ENCODE peak calls at places on chromosomes 1 and 21, in nine cellular contexts. B, E, Q, V, G, M, P, F and U are unnamed samples.
A peak's percentile ranks its signal among the peaks of the same experiment; 100 is the strongest.

GRCh38 chr1:77063118-77063517 is 156.1 kb downstream of the PIGK start:
- DNase-seq in Q (no peak), G (no peak), F (no peak), P (no peak), V (no peak), M (no peak), B (no peak), E (no peak), U (peak; percentile 20)

GRCh38 chr1:21795075-21795474 is 12.1 kb upstream of the USP48 start:
- DNase-seq in M (no peak), G (no peak), V (no peak), B (no peak), P (no peak), Q (no peak), F (no peak), E (no peak), U (no peak)

GRCh38 chr1:202203238-202204039 is 9.8 kb downstream of the LGR6 start:
- DNase-seq in Q (no peak), G (no peak), B (no peak), E (no peak), P (no peak), F (no peak), V (no peak), M (no peak), U (no peak)

GRCh38 chr1:210584439-210585113 is 255.9 kb downstream of the HHAT start:
- DNase-seq in V (peak; percentile 87), E (peak; percentile 90), G (peak; percentile 37), F (peak; percentile 93), M (peak; percentile 54), B (peak; percentile 76), Q (peak; percentile 30), P (peak; percentile 85), U (peak; percentile 88)

GRCh38 chr1:2962061-2962460 is 59.2 kb upstream of the ACTRT2 start:
- DNase-seq in M (no peak), F (peak; percentile 2), P (no peak), G (no peak), V (no peak), E (no peak), B (no peak), Q (no peak), U (no peak)

GRCh38 chr1:170742600-170742999 is 78.7 kb downstream of the PRRX1 start:
- DNase-seq in P (no peak), E (no peak), G (no peak), M (no peak), B (no peak), V (no peak), F (no peak), Q (no peak), U (no peak)

GRCh38 chr1:20318971-20319370 is 28.3 kb downstream of the VWA5B1 start:
- DNase-seq in P (no peak), Q (no peak), V (no peak), M (no peak), F (no peak), G (no peak), E (no peak), B (no peak), U (peak; percentile 12)

GRCh38 chr1:158200509-158200908 is 19.8 kb downstream of the CD1D start:
- DNase-seq in M (no peak), F (no peak), E (no peak), V (no peak), P (no peak), Q (no peak), B (no peak), G (no peak), U (no peak)

GRCh38 chr1:200873116-200873670 is 412 bp downstream of the GPR25 start:
- DNase-seq in G (no peak), Q (no peak), F (no peak), V (no peak), M (no peak), P (no peak), B (no peak), E (no peak), U (no peak)

GRCh38 chr1:77370588-77371306 is 88.9 kb downstream of the AK5 start:
- DNase-seq in M (no peak), Q (peak; percentile 88), E (no peak), F (no peak), P (no peak), V (no peak), G (no peak), B (no peak), U (peak; percentile 97)

GRCh38 chr1:78491311-78492071 is 717 bp downstream of the PTGFR start:
- DNase-seq in G (no peak), P (peak; percentile 35), B (no peak), E (no peak), F (no peak), Q (peak; percentile 11), M (peak; percentile 5), V (peak; percentile 78), U (peak; percentile 85)

GRCh38 chr1:118979754-118980270 is 8.3 kb downstream of the TBX15 start:
- DNase-seq in V (no peak), Q (no peak), M (no peak), P (no peak), F (no peak), E (no peak), B (no peak), G (no peak), U (no peak)

GRCh38 chr1:30615816-30616590 is 107.4 kb downstream of the MATN1 start:
- DNase-seq in F (no peak), V (no peak), Q (no peak), G (no peak), M (no peak), E (no peak), P (no peak), B (no peak), U (no peak)

GRCh38 chr1:9612871-9613624 is 24.3 kb downstream of the TMEM201 start:
- DNase-seq in V (peak; percentile 77), G (no peak), F (no peak), P (no peak), M (no peak), Q (no peak), E (no peak), B (no peak), U (no peak)

GRCh38 chr1:54415986-54416385 is 9.8 kb upstream of the SSBP3 start:
- DNase-seq in Q (no peak), B (no peak), M (no peak), V (no peak), G (no peak), F (no peak), P (no peak), E (no peak), U (no peak)

GRCh38 chr1:111320066-111320879 is 29.6 kb downstream of the CHIA start:
- DNase-seq in E (no peak), F (no peak), B (no peak), V (no peak), M (no peak), G (no peak), Q (no peak), P (no peak), U (no peak)

GRCh38 chr21:38170283-38170682 is 86.5 kb upstream of the KCNJ15 start:
- DNase-seq in Q (no peak), B (no peak), P (peak; percentile 35), F (peak; percentile 55), V (no peak), E (no peak), G (no peak), M (no peak), U (peak; percentile 55)

GRCh38 chr1:220119043-220119512 is 25.1 kb downstream of the IARS2 start:
- DNase-seq in B (no peak), V (no peak), P (peak; percentile 9), Q (no peak), G (no peak), F (no peak), M (no peak), E (no peak), U (no peak)

GRCh38 chr1:168585937-168586336 is 9.5 kb downstream of the XCL1 start:
- DNase-seq in B (no peak), M (no peak), F (no peak), P (no peak), E (no peak), G (no peak), Q (no peak), V (no peak), U (no peak)

GRCh38 chr1:85295006-85295431 is 18.6 kb upstream of the BCL10 start:
- DNase-seq in P (no peak), M (no peak), F (no peak), Q (no peak), G (no peak), E (no peak), B (no peak), V (no peak), U (peak; percentile 62)

GRCh38 chr1:180505732-180506335 is 3.5 kb upstream of the ACBD6 start:
- DNase-seq in V (no peak), G (no peak), P (no peak), Q (no peak), F (no peak), B (no peak), E (no peak), M (no peak), U (peak; percentile 45)

GRCh38 chr1:43427524-43427923 is 26.2 kb downstream of the HYI start:
- DNase-seq in M (no peak), B (no peak), P (no peak), Q (no peak), G (no peak), F (no peak), E (no peak), V (peak; percentile 67), U (no peak)

GRCh38 chr1:236451796-236452373 is 57.8 kb downstream of the EDARADD start:
- DNase-seq in E (no peak), P (peak; percentile 37), F (peak; percentile 46), B (no peak), Q (no peak), V (no peak), M (peak; percentile 6), G (no peak), U (peak; percentile 43)

GRCh38 chr1:183094376-183094775 is 71.2 kb downstream of the LAMC1 start:
- DNase-seq in G (no peak), E (no peak), P (no peak), B (no peak), V (no peak), F (no peak), M (no peak), Q (no peak), U (peak; percentile 30)

GRCh38 chr1:203589201-203589600 is 37.4 kb upstream of the ATP2B4 start:
- DNase-seq in Q (no peak), M (no peak), P (no peak), E (no peak), F (peak; percentile 68), V (no peak), B (peak; percentile 83), G (no peak), U (no peak)

GRCh38 chr1:48943826-48944225 is 167.1 kb upstream of the BEND5 start:
- DNase-seq in V (no peak), F (no peak), P (no peak), E (no peak), Q (no peak), M (no peak), B (no peak), G (no peak), U (no peak)

GRCh38 chr1:203479646-203480045 is 4.0 kb downstream of the PRELP start:
- DNase-seq in V (no peak), B (no peak), M (no peak), P (no peak), F (no peak), E (no peak), Q (no peak), G (no peak), U (peak; percentile 48)